ENCODE peak calls at places on chromosomes 16 and 17, in six cellular contexts. F is A549, G is IMR-90, Z is GM12878, T is K562, Q is HepG2. R is an unnamed sample.

GRCh38 chr16:68384293-68385255 is 63.7 kb downstream of the SMPD3 start:
- DNase-seq in T (no peak), G (no peak), Z (no peak), F (no peak), Q (no peak), R (no peak)

GRCh38 chr16:1469693-1470201 is 5.1 kb downstream of the CLCN7 start:
- DNase-seq in Z (no peak), G (no peak), T (no peak), Q (no peak), F (no peak), R (no peak)

GRCh38 chr16:47884131-47884725 is 271.6 kb downstream of the ABCC12 start:
- DNase-seq in T (no peak), G (no peak), Q (no peak), Z (no peak), F (no peak), R (no peak)

GRCh38 chr16:66968847-66969246 is 7.8 kb downstream of the CES3 start:
- DNase-seq in Q (no peak), F (no peak), T (no peak), G (no peak), Z (no peak), R (no peak)

GRCh38 chr16:4537376-4538066 is 1.1 kb downstream of the CDIP1 start:
- DNase-seq in G (no peak), T (no peak), Z (no peak), F (no peak), Q (no peak), R (no peak)

GRCh38 chr17:57672971-57673370 is 72.1 kb downstream of the CCDC182 start:
- DNase-seq in Z (no peak), Q (no peak), G (no peak), F (no peak), T (no peak), R (no peak)

GRCh38 chr17:56629450-56630187 is 36.1 kb downstream of the NOG start:
- DNase-seq in Z (no peak), T (peak), Q (peak), F (peak), G (peak), R (peak)

GRCh38 chr16:1180772-1181714 is 28.1 kb downstream of the CACNA1H start:
- DNase-seq in Z (no peak), T (no peak), F (no peak), G (no peak), Q (no peak), R (no peak)

GRCh38 chr16:17273142-17273561 is 197.6 kb downstream of the XYLT1 start:
- DNase-seq in Z (no peak), F (peak), T (no peak), Q (peak), G (peak), R (no peak)

GRCh38 chr16:66517586-66518263 is 32.2 kb downstream of the TK2 start:
- DNase-seq in F (no peak), T (no peak), Q (no peak), G (no peak), Z (no peak), R (no peak)

GRCh38 chr16:20950294-20950693 is 49.7 kb downstream of the LYRM1 start:
- DNase-seq in Z (no peak), G (no peak), Q (no peak), F (no peak), T (no peak), R (no peak)

GRCh38 chr17:63998050-63998720 is at the start of gene PRR29:
- DNase-seq in Z (no peak), T (peak), Q (peak), G (peak), F (peak), R (peak)

GRCh38 chr17:70408768-70409167 is 239.4 kb downstream of the KCNJ2 start:
- DNase-seq in T (no peak), G (no peak), F (no peak), Z (no peak), Q (no peak), R (no peak)

GRCh38 chr16:17845031-17845430 is 374.3 kb upstream of the XYLT1 start:
- DNase-seq in T (no peak), Q (no peak), F (no peak), G (no peak), Z (no peak), R (no peak)

GRCh38 chr17:77098884-77099545 is 41.8 kb upstream of the SEC14L1 start:
- DNase-seq in F (no peak), T (no peak), Z (no peak), G (peak), Q (peak), R (no peak)

GRCh38 chr17:75979705-75980187 is 706 bp downstream of the TEN1 start:
- DNase-seq in G (peak), Q (no peak), F (no peak), Z (no peak), T (no peak), R (no peak)

GRCh38 chr16:17278988-17279387 is 191.8 kb downstream of the XYLT1 start:
- DNase-seq in Q (no peak), Z (no peak), F (no peak), T (no peak), G (no peak), R (no peak)

GRCh38 chr17:12693640-12694039 is 27.9 kb downstream of the MYOCD start:
- DNase-seq in T (no peak), Z (no peak), G (peak), F (no peak), Q (no peak), R (no peak)

GRCh38 chr17:28727727-28728363 is 743 bp upstream of the NEK8 start:
- DNase-seq in F (peak), Q (peak), Z (peak), G (peak), T (peak), R (no peak)

GRCh38 chr16:30535106-30535776 is 583 bp upstream of the ZNF747 start:
- DNase-seq in T (no peak), Q (no peak), F (no peak), Z (no peak), G (no peak), R (no peak)

GRCh38 chr17:35082073-35082657 is 18.7 kb upstream of the RFFL start:
- DNase-seq in G (peak), Z (no peak), F (no peak), Q (peak), T (no peak), R (no peak)

GRCh38 chr17:47907932-47908562 is 12.0 kb downstream of the SP2 start:
- DNase-seq in T (no peak), F (no peak), Z (no peak), Q (no peak), G (no peak), R (no peak)

GRCh38 chr17:6157716-6158115 is 87.5 kb downstream of the WSCD1 start:
- DNase-seq in G (no peak), Q (no peak), T (no peak), Z (no peak), F (no peak), R (no peak)

GRCh38 chr17:57773557-57773956 is 28.5 kb upstream of the CCDC182 start:
- DNase-seq in Z (no peak), Q (no peak), T (no peak), G (no peak), F (no peak), R (no peak)

GRCh38 chr16:56426585-56426984 is 1.2 kb upstream of the AMFR start:
- DNase-seq in F (no peak), G (peak), T (no peak), Z (no peak), Q (no peak), R (no peak)

GRCh38 chr16:4734063-4734729 is at the start of the genes ANKS3 and DNAAF8:
- DNase-seq in F (peak), G (peak), Z (peak), Q (peak), T (peak), R (peak)

GRCh38 chr17:17648762-17649161 is 32.5 kb upstream of the RAI1 start:
- DNase-seq in F (no peak), T (no peak), Q (no peak), G (no peak), Z (no peak), R (no peak)

GRCh38 chr17:32298721-32299578 is 33.3 kb downstream of the RHBDL3 start:
- DNase-seq in G (no peak), F (no peak), Z (no peak), T (no peak), Q (no peak), R (peak)

GRCh38 chr16:30761928-30762902 is at the start of the genes CFAP119 and RNF40:
- DNase-seq in T (peak), F (peak), Z (peak), Q (peak), G (peak), R (peak)

GRCh38 chr17:9343513-9343912 is 232.1 kb downstream of the STX8 start:
- DNase-seq in F (no peak), T (no peak), Q (no peak), G (peak), Z (no peak), R (peak)

GRCh38 chr17:39653662-39654331 is 11.4 kb upstream of the TCAP start:
- DNase-seq in G (no peak), Q (peak), F (peak), Z (no peak), T (peak), R (peak)

GRCh38 chr16:81181013-81181720 is 57.3 kb upstream of the BCO1 start:
- DNase-seq in Z (no peak), G (peak), F (peak), T (peak), Q (peak), R (peak)

GRCh38 chr17:48571826-48572417 is 6.2 kb downstream of the HOXB4 start:
- DNase-seq in G (no peak), F (no peak), Q (no peak), T (no peak), Z (no peak), R (no peak)

GRCh38 chr16:83475108-83475507 is 332.7 kb upstream of the HSBP1 start:
- DNase-seq in T (no peak), G (peak), Q (no peak), F (no peak), Z (no peak), R (no peak)

GRCh38 chr17:66094727-66095126 is 97.2 kb downstream of the CEP112 start:
- DNase-seq in F (no peak), G (no peak), Z (no peak), T (no peak), Q (no peak), R (no peak)

GRCh38 chr17:66089764-66090163 is 102.2 kb downstream of the CEP112 start:
- DNase-seq in Z (no peak), T (no peak), G (no peak), Q (no peak), F (no peak), R (no peak)

GRCh38 chr17:66088173-66088572 is 103.8 kb downstream of the CEP112 start:
- DNase-seq in F (no peak), T (no peak), Q (no peak), Z (no peak), G (no peak), R (no peak)

GRCh38 chr17:66087073-66087472 is 104.9 kb downstream of the CEP112 start:
- DNase-seq in Q (no peak), G (peak), Z (no peak), T (no peak), F (no peak), R (no peak)

GRCh38 chr17:66091440-66092080 is 100.4 kb downstream of the CEP112 start:
- DNase-seq in G (no peak), T (no peak), Z (no peak), F (no peak), Q (no peak), R (no peak)
- TF ChIP-seq BHLHE40 in G (no peak), T (no peak), Z (no peak), F (no peak), Q (no peak), R (no peak)

DNA sequence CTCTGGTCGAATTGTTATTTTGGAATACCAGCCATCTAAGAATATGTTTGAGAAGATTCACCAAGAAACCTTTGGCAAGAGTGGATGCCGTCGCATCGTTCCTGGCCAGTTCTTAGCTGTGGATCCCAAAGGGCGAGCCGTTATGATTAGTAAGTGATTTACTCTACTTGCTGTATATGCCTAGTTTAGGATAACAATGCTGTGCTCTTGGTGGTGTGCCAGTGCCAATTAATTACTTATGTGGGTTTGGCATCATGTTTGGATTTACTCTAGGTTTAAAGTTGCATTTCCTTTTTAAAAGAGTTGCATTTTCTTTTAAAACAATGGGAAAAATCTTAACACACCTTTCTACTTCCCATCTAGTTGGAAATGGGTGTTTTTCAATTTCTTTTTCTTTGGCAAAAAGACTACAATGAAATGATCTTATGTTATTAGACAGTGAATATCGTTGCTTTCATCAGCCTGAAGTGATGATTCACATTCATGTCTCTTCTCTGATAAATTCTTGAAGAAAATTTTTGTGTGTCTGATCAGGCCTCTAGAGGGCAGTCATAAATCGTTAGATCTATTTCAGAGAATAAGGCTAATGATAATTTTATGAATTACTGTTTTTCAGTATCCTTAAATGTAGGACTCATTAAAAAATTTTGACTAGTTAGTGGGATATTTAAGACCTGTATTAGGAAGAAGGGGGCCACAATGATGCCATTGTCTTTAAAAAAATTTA is 5.6 kb downstream of the SF3B3 start:
- DNase-seq in Q (peak), T (peak), G (peak), Z (no peak), F (peak), R (no peak)
- TF ChIP-seq BHLHE40 in Q (no peak), T (no peak), G (no peak), Z (no peak), F (no peak), R (no peak)

GRCh38 chr17:74769266-74769855 is 6.8 kb downstream of the NAT9 start:
- DNase-seq in T (no peak), Q (no peak), Z (no peak), G (no peak), F (no peak), R (no peak)
- TF ChIP-seq BHLHE40 in T (no peak), Q (no peak), Z (no peak), G (no peak), F (no peak), R (no peak)

DNA sequence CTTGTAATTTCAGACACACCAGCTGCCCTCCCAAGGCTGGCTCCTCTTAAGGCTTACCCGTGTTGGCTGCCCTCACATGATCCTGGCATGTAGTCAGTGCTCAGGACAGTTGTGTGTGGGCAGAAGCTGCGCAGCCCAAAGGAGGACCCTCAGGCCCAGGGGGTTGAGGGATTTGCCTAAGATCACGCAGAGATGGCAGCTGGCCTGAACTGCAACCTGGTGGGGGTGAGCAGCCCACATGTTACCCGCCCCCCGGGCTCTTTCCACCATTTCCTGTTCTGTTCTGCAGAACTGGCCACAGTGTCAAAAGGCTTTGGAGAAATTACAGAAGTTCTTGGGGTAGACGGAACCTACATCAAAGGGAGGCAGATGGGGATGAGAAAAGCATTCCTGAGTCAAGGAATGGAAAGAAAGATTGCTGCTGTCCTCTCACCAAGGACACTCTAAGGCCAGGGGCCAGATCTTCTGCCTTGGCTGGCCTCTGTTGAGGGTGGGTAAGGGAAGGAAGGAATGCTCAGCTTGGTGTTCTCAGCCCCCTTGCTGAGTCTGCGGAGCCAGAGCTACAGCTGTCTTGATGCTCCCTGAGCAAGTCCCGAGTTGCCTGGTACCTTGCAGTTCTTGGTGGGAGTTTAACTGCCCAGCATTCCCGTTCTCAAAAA is 53.0 kb downstream of the EPN2 start:
- DNase-seq in F (no peak), T (no peak), Q (no peak), Z (no peak), G (no peak), R (no peak)
- TF ChIP-seq BHLHE40 in F (no peak), T (no peak), Q (no peak), Z (no peak), G (no peak), R (no peak)

R was measured in HEK293T.